ENCODE peak calls at places on chromosomes 11 and 22, in four cellular contexts. O is head of caudate nucleus, B is Kasumi-1, W is fibroblast of mammary gland. E is an unnamed sample.
A peak's percentile ranks its signal among the peaks of the same experiment; 100 is the strongest.

GRCh38 chr11:123286761-123287160 is 91.7 kb upstream of the CLMP start:
- DNase-seq in O (no peak), B (no peak), W (peak; percentile 40), E (peak; percentile 22)

GRCh38 chr11:62908468-62909072 is 12.6 kb downstream of the CHRM1 start:
- DNase-seq in O (peak; percentile 32), B (no peak), W (no peak), E (no peak)

GRCh38 chr11:122146475-122146874 is 30.5 kb upstream of the BLID start:
- DNase-seq in O (no peak), B (no peak), W (peak; percentile 51), E (peak; percentile 62)

GRCh38 chr11:35214792-35215193 is 75.8 kb downstream of the CD44 start:
- DNase-seq in O (no peak), B (no peak), W (peak; percentile 99), E (peak; percentile 95)

GRCh38 chr22:37680191-37680851 is 4.9 kb downstream of the LGALS1 start:
- DNase-seq in O (no peak), B (no peak), W (peak; percentile 55), E (no peak)

GRCh38 chr11:93100211-93100610 is 97.6 kb downstream of the SLC36A4 start:
- DNase-seq in O (no peak), B (no peak), W (peak; percentile 21), E (peak; percentile 36)

GRCh38 chr11:41508121-41508520 is 48.7 kb upstream of the LRRC4C start:
- DNase-seq in O (no peak), B (no peak), W (no peak), E (no peak)

GRCh38 chr11:131246589-131247164 is 123.7 kb upstream of the NTM start:
- DNase-seq in O (peak; percentile 80), B (no peak), W (peak; percentile 11), E (no peak)

GRCh38 chr22:46365166-46365624 is 29.7 kb downstream of the TRMU start:
- DNase-seq in O (no peak), B (no peak), W (no peak), E (no peak)

GRCh38 chr22:17743661-17744411 is 30.4 kb downstream of the BID start:
- DNase-seq in O (no peak), B (no peak), W (no peak), E (no peak)

GRCh38 chr22:42780070-42780540 is 59.4 kb upstream of the A4GALT start:
- DNase-seq in O (peak; percentile 75), B (peak; percentile 96), W (peak; percentile 96), E (peak; percentile 98)

GRCh38 chr11:126893796-126894195 is 106.8 kb downstream of the KIRREL3 start:
- DNase-seq in O (no peak), B (no peak), W (no peak), E (peak; percentile 9)

GRCh38 chr11:83521647-83522596 is 235.8 kb upstream of the CCDC90B start:
- DNase-seq in O (no peak), B (peak; percentile 11), W (peak; percentile 49), E (peak; percentile 24)

GRCh38 chr11:134727204-134727603 is 315.2 kb upstream of the B3GAT1 start:
- DNase-seq in O (no peak), B (no peak), W (no peak), E (no peak)

GRCh38 chr11:30206249-30206996 is 24.4 kb upstream of the FSHB start:
- DNase-seq in O (no peak), B (peak; percentile 17), W (no peak), E (no peak)

GRCh38 chr22:44850946-44851345 is 98.6 kb downstream of the ARHGAP8 start:
- DNase-seq in O (no peak), B (no peak), W (no peak), E (no peak)

GRCh38 chr22:50676211-50676636 is 3.6 kb downstream of the SHANK3 start:
- DNase-seq in O (no peak), B (no peak), W (no peak), E (no peak)

GRCh38 chr11:44505591-44506054 is 59.8 kb upstream of the CD82 start:
- DNase-seq in O (no peak), B (no peak), W (peak; percentile 87), E (peak; percentile 47)

GRCh38 chr22:35649636-35650250 is 1.5 kb downstream of the APOL6 start:
- DNase-seq in O (no peak), B (no peak), W (no peak), E (no peak)

GRCh38 chr11:69644071-69644961 is 3.4 kb downstream of the CCND1 start:
- DNase-seq in O (peak; percentile 56), B (no peak), W (peak; percentile 87), E (peak; percentile 93)

GRCh38 chr11:75565221-75565814 is 3.3 kb downstream of the SERPINH1 start:
- DNase-seq in O (no peak), B (no peak), W (peak; percentile 90), E (peak; percentile 73)

GRCh38 chr11:121452609-121453150 is at the start of gene SORL1-AS1:
- DNase-seq in O (peak; percentile 49), B (no peak), W (no peak), E (no peak)